ENCODE peak calls at places on chromosome 7, in five cellular contexts. One of them, this sample, is unnamed.
A peak's percentile ranks its signal among the peaks of the same experiment; 100 is the strongest.

GRCh38 chr7:518630-519428 is 817 bp downstream of the PDGFA start:
- DNase-seq in HepG2: no peak
- DNase-seq in A549: peak; percentile 60
- DNase-seq in GM12878: no peak
- DNase-seq in K562: peak; percentile 74
- DNase-seq in this sample: peak; percentile 74

GRCh38 chr7:151802469-151802846 is 74.5 kb downstream of the PRKAG2 start:
- DNase-seq in HepG2: no peak
- DNase-seq in A549: no peak
- DNase-seq in GM12878: no peak
- DNase-seq in K562: no peak
- DNase-seq in this sample: no peak

GRCh38 chr7:74269757-74270277 is 15.6 kb upstream of the RFC2 start:
- DNase-seq in HepG2: peak; percentile 70
- DNase-seq in A549: peak; percentile 86
- DNase-seq in GM12878: peak; percentile 74
- DNase-seq in K562: peak; percentile 51
- DNase-seq in this sample: peak; percentile 98

GRCh38 chr7:91945476-91945875 is 4.8 kb downstream of the AKAP9 start:
- DNase-seq in HepG2: peak; percentile 71
- DNase-seq in A549: peak; percentile 33
- DNase-seq in GM12878: no peak
- DNase-seq in K562: no peak
- DNase-seq in this sample: no peak

GRCh38 chr7:141785711-141786552 is 4.1 kb upstream of the TAS2R5 start:
- DNase-seq in HepG2: peak; percentile 42
- DNase-seq in A549: peak; percentile 39
- DNase-seq in GM12878: peak; percentile 8
- DNase-seq in K562: peak; percentile 41
- DNase-seq in this sample: peak; percentile 76

GRCh38 chr7:8141070-8141469 is 120.9 kb downstream of the ICA1 start:
- DNase-seq in HepG2: no peak
- DNase-seq in A549: no peak
- DNase-seq in GM12878: no peak
- DNase-seq in K562: no peak
- DNase-seq in this sample: no peak

GRCh38 chr7:5382281-5383041 is 41.2 kb downstream of the TNRC18 start:
- DNase-seq in HepG2: no peak
- DNase-seq in A549: no peak
- DNase-seq in GM12878: no peak
- DNase-seq in K562: peak; percentile 60
- DNase-seq in this sample: peak; percentile 86

GRCh38 chr7:139733751-139734150 is 44.0 kb downstream of the HIPK2 start:
- DNase-seq in HepG2: no peak
- DNase-seq in A549: no peak
- DNase-seq in GM12878: no peak
- DNase-seq in K562: no peak
- DNase-seq in this sample: no peak

GRCh38 chr7:64802699-64803098 is 8.5 kb downstream of the ZNF138 start:
- DNase-seq in HepG2: no peak
- DNase-seq in A549: no peak
- DNase-seq in GM12878: no peak
- DNase-seq in K562: peak; percentile 16
- DNase-seq in this sample: peak; percentile 31

GRCh38 chr7:155951554-155952158 is 139.4 kb upstream of the SHH start:
- DNase-seq in HepG2: peak; percentile 97
- DNase-seq in A549: peak; percentile 99
- DNase-seq in GM12878: no peak
- DNase-seq in K562: no peak
- DNase-seq in this sample: no peak

GRCh38 chr7:134513169-134513752 is 14.1 kb upstream of the AKR1B10 start:
- DNase-seq in HepG2: peak; percentile 27
- DNase-seq in A549: peak; percentile 91
- DNase-seq in GM12878: peak; percentile 8
- DNase-seq in K562: peak; percentile 67
- DNase-seq in this sample: peak; percentile 83

GRCh38 chr7:6162650-6163366 is 109.6 kb downstream of the CYTH3 start:
- DNase-seq in HepG2: no peak
- DNase-seq in A549: no peak
- DNase-seq in GM12878: no peak
- DNase-seq in K562: no peak
- DNase-seq in this sample: no peak

GRCh38 chr7:66682350-66683093 is 53.8 kb downstream of the KCTD7 start:
- DNase-seq in HepG2: no peak
- DNase-seq in A549: peak; percentile 16
- DNase-seq in GM12878: no peak
- DNase-seq in K562: no peak
- DNase-seq in this sample: peak; percentile 69

GRCh38 chr7:115363916-115364315 is 442.0 kb downstream of the MDFIC start:
- DNase-seq in HepG2: no peak
- DNase-seq in A549: no peak
- DNase-seq in GM12878: no peak
- DNase-seq in K562: no peak
- DNase-seq in this sample: no peak

GRCh38 chr7:46215987-46216567 is 295.0 kb upstream of the IGFBP3 start:
- DNase-seq in HepG2: peak; percentile 97
- DNase-seq in A549: no peak
- DNase-seq in GM12878: no peak
- DNase-seq in K562: no peak
- DNase-seq in this sample: peak; percentile 35

GRCh38 chr7:2863461-2864066 is 19.5 kb upstream of the GNA12 start:
- DNase-seq in HepG2: peak; percentile 89
- DNase-seq in A549: peak; percentile 80
- DNase-seq in GM12878: peak; percentile 84
- DNase-seq in K562: peak; percentile 41
- DNase-seq in this sample: peak; percentile 58

GRCh38 chr7:1100886-1101579 is 13.1 kb downstream of the GPER1 start:
- DNase-seq in HepG2: no peak
- DNase-seq in A549: no peak
- DNase-seq in GM12878: no peak
- DNase-seq in K562: no peak
- DNase-seq in this sample: no peak

GRCh38 chr7:6385110-6385792 is 62.5 kb downstream of the DAGLB start:
- DNase-seq in HepG2: peak; percentile 91
- DNase-seq in A549: peak; percentile 88
- DNase-seq in GM12878: no peak
- DNase-seq in K562: no peak
- DNase-seq in this sample: no peak

GRCh38 chr7:143444063-143444782 is 970 bp downstream of the TAS2R60 start:
- DNase-seq in HepG2: no peak
- DNase-seq in A549: no peak
- DNase-seq in GM12878: no peak
- DNase-seq in K562: no peak
- DNase-seq in this sample: no peak

GRCh38 chr7:116977172-116977571 is 23.9 kb downstream of the ST7 start:
- DNase-seq in HepG2: no peak
- DNase-seq in A549: no peak
- DNase-seq in GM12878: no peak
- DNase-seq in K562: no peak
- DNase-seq in this sample: no peak

GRCh38 chr7:32104766-32105165 is 34.6 kb upstream of the PDE1C start:
- DNase-seq in HepG2: no peak
- DNase-seq in A549: no peak
- DNase-seq in GM12878: no peak
- DNase-seq in K562: no peak
- DNase-seq in this sample: no peak
- TF ChIP-seq JUNB in HepG2: no peak
- TF ChIP-seq JUNB in A549: no peak
- TF ChIP-seq JUNB in GM12878: no peak
- TF ChIP-seq JUNB in K562: no peak
- TF ChIP-seq JUNB in this sample: no peak

DNA sequence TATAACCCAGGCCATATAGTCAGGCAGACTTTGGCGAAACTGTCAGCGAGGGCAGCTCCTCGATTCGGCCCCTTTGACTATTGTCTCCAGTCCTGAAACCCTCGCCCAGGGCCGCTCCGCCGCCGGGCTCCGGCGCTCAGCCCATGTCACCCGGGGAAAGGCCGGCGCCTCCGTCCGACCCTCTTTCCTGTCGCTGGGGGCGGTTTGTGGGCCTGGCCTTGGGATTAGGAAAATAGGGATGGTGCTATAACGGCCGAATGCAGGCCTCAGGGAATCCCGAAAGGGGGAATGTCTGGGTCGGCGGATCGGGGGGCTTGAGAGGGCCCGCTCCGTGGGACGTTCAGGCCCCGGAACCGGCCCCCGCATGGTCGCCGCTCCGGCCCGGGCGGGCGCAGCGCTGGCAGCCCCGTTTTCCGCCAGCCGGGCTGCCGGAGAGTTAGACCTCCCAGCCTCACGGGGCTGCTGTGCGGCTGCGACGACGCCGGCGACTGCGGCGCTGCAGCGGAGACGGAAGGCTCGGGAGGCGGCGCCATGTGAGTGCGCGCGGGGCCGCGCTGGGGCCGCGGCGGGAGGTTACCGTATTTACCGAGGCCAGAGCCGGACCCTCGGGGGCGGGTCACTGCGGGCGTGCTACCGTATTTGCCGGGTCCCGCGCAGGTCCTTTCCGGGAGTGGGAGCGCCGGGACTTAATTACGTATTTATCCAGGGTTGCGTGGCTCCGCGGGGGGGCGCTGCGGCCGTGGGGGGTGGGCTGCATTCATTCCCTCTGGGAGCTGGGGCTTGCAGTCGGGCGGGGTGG is 25.9 kb downstream of the ZNF775 start:
- DNase-seq in HepG2: peak; percentile 75
- DNase-seq in A549: peak; percentile 84
- DNase-seq in GM12878: no peak
- DNase-seq in K562: peak; percentile 97
- DNase-seq in this sample: peak; percentile 93
- TF ChIP-seq CTCF in HepG2: peak; percentile 55
- TF ChIP-seq CTCF in A549: peak; percentile 35
- TF ChIP-seq CTCF in GM12878: peak; percentile 13
- TF ChIP-seq CTCF in K562: peak; percentile 51
- TF ChIP-seq CTCF in this sample: peak; percentile 3

GRCh38 chr7:79458796-79459195 is 5.3 kb upstream of the MAGI2 start:
- DNase-seq in HepG2: no peak
- DNase-seq in A549: no peak
- DNase-seq in GM12878: no peak
- DNase-seq in K562: no peak
- DNase-seq in this sample: no peak
- TF ChIP-seq JUNB in HepG2: no peak
- TF ChIP-seq JUNB in A549: no peak
- TF ChIP-seq JUNB in GM12878: no peak
- TF ChIP-seq JUNB in K562: no peak
- TF ChIP-seq JUNB in this sample: no peak

GRCh38 chr7:152949790-152950189 is 190.2 kb downstream of the ACTR3B start:
- DNase-seq in HepG2: no peak
- DNase-seq in A549: no peak
- DNase-seq in GM12878: no peak
- DNase-seq in K562: no peak
- DNase-seq in this sample: no peak
- TF ChIP-seq CTCF in HepG2: no peak
- TF ChIP-seq CTCF in A549: no peak
- TF ChIP-seq CTCF in GM12878: no peak
- TF ChIP-seq CTCF in K562: no peak
- TF ChIP-seq CTCF in this sample: no peak

DNA sequence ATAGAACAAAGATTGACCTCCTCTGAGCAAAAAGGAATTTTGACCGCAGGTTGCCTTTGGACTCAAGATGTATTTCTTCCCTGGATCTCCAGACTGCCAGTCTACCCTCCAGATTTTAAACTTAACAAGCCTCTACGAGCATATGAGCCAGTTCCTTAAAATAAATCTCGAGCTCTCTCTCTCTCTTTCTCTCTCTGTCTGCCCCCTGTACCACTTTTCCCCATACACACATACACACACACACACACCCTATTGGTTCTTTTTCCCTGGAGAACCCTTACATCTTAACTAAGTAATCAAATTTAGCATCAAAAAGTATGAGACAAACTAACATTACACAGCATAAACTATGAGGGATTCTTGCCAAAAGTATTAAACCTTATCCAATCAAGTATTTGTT is 11.4 kb downstream of the BCAP29 start:
- DNase-seq in HepG2: no peak
- DNase-seq in A549: no peak
- DNase-seq in GM12878: no peak
- DNase-seq in K562: no peak
- DNase-seq in this sample: no peak
- TF ChIP-seq JUNB in HepG2: no peak
- TF ChIP-seq JUNB in A549: no peak
- TF ChIP-seq JUNB in GM12878: no peak
- TF ChIP-seq JUNB in K562: no peak
- TF ChIP-seq JUNB in this sample: no peak

GRCh38 chr7:106053109-106053508 is 59.0 kb downstream of the SYPL1 start:
- DNase-seq in HepG2: no peak
- DNase-seq in A549: no peak
- DNase-seq in GM12878: no peak
- DNase-seq in K562: no peak
- DNase-seq in this sample: no peak
- TF ChIP-seq CTCF in HepG2: no peak
- TF ChIP-seq CTCF in A549: no peak
- TF ChIP-seq CTCF in GM12878: no peak
- TF ChIP-seq CTCF in K562: no peak
- TF ChIP-seq CTCF in this sample: no peak

DNA sequence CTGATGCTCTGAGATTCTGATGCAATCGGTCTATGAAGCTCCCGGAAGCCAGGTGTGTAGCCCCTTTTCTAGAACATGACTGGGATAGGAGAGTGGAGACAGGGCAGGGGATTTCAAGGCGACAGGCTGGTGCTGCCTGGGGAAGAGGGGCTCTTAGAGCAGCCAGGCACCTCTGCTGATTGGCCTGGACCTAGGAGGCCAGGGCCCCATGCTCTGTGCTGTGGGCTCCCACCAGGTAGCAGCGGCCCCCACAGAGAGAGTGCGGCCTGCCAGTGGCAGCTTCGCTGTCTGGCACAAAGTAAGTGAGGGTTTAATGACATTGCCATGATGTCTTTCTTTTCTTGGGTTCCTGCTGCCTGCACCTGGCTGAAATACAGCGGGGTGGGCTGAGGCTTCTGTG is 99.4 kb upstream of the PODXL start:
- DNase-seq in HepG2: no peak
- DNase-seq in A549: no peak
- DNase-seq in GM12878: no peak
- DNase-seq in K562: no peak
- DNase-seq in this sample: no peak
- TF ChIP-seq JUNB in HepG2: no peak
- TF ChIP-seq JUNB in A549: no peak
- TF ChIP-seq JUNB in GM12878: no peak
- TF ChIP-seq JUNB in K562: no peak
- TF ChIP-seq JUNB in this sample: no peak